ENCODE peak calls at places on chromosomes 16 and 17, in ten cellular contexts. K is left lung; R is GM23338; Y is adrenal gland; Z is endothelial cell of umbilical vein; E is CD4-positive, CD25-positive, alpha-beta regulatory T cell; J is SJSA1; U is upper lobe of right lung; V is colonic mucosa; H is pancreas. F is an unnamed sample.
A peak's percentile ranks its signal among the peaks of the same experiment; 100 is the strongest.

GRCh38 chr16:181668-182021 is 1.4 kb downstream of the HBQ1 start:
- DNase-seq in H (no peak), U (no peak), E (no peak), Z (no peak), V (no peak), R (no peak), J (no peak), Y (no peak), K (no peak), F (no peak)

GRCh38 chr16:788399-789126 is at the start of gene CHTF18:
- DNase-seq in Y (peak; percentile 93), U (peak; percentile 96), H (peak; percentile 96), V (peak; percentile 91), K (peak; percentile 95), E (peak; percentile 90), Z (peak; percentile 91), J (peak; percentile 89), R (peak; percentile 93), F (peak; percentile 91)

GRCh38 chr16:27762441-27762840 is 212.5 kb downstream of the KATNIP start:
- DNase-seq in Z (no peak), H (no peak), Y (no peak), J (peak; percentile 77), V (no peak), E (no peak), U (no peak), K (no peak), R (no peak), F (no peak)

GRCh38 chr16:50152386-50152806 is 710 bp upstream of the TENT4B start:
- DNase-seq in R (no peak), Z (no peak), J (no peak), E (no peak), U (no peak), V (peak; percentile 53), K (no peak), H (peak; percentile 66), Y (peak; percentile 51), F (peak; percentile 20)

GRCh38 chr16:1817276-1817589 is 9.4 kb downstream of the HAGH start:
- DNase-seq in R (no peak), J (no peak), H (no peak), K (no peak), Y (no peak), U (peak; percentile 60), Z (no peak), V (no peak), E (no peak), F (no peak)

GRCh38 chr16:86611517-86611840 is 33.1 kb downstream of the FOXL1 start:
- DNase-seq in Y (peak; percentile 33), U (no peak), E (no peak), R (no peak), V (no peak), H (no peak), K (no peak), J (no peak), Z (no peak), F (no peak)

GRCh38 chr17:44830359-44831269 is 527 bp upstream of the GJC1 start:
- DNase-seq in R (peak; percentile 92), H (peak; percentile 64), V (no peak), K (peak; percentile 76), U (peak; percentile 62), Y (no peak), Z (peak; percentile 29), J (peak; percentile 59), E (no peak), F (no peak)

GRCh38 chr17:49316889-49317288 is 45.2 kb downstream of the ZNF652 start:
- DNase-seq in H (no peak), Z (no peak), J (no peak), R (no peak), Y (no peak), V (no peak), U (no peak), E (no peak), K (no peak), F (no peak)

GRCh38 chr17:42284020-42284369 is 4.3 kb upstream of the STAT5A start:
- DNase-seq in E (no peak), J (peak; percentile 16), V (no peak), Z (no peak), K (no peak), U (no peak), Y (no peak), R (no peak), H (no peak), F (no peak)

GRCh38 chr16:88383401-88384221 is 852 bp downstream of the ZNF469 start:
- DNase-seq in V (no peak), E (no peak), J (peak; percentile 78), Y (peak; percentile 32), Z (peak; percentile 22), H (peak; percentile 71), K (peak; percentile 81), R (peak; percentile 39), U (peak; percentile 76), F (no peak)
- H3K27me3 ChIP-seq in V (peaks cover 26% of the 10 kb centered on the region), E (peaks cover 11% of the 10 kb centered on the region), J (no peaks in the 10 kb centered on the region), Y (no peaks in the 10 kb centered on the region), Z (peaks cover 7% of the 10 kb centered on the region), H (no peaks in the 10 kb centered on the region), K (peaks cover 14% of the 10 kb centered on the region), R (peaks cover 31% of the 10 kb centered on the region), U (peaks cover 21% of the 10 kb centered on the region), F (no peaks in the 10 kb centered on the region)

DNA sequence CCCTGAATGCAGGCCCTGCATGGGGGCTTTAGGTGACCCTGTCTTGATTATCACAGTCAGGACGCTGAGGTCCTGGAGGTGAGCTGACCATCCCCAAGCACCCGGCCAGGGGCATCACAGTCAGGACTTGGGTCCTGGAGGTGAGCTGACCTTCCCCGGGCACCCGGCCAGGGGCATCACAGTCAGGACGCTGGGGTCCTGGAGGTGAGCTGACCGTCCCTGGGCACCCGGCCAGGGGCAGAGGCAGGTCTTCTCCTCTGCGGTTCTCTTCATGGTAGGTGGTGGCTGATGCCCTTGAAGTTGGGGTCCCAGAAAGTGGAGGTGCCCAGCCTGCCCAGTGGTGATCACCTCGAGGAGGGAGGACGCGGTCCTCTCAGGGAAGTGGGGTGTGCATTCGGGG is 36.2 kb upstream of the GSE1 start:
- DNase-seq in U (no peak), J (no peak), Y (no peak), K (no peak), H (no peak), E (no peak), V (no peak), R (no peak), Z (no peak), F (no peak)
- H3K27ac ChIP-seq in U (no peak overlapping the region), J (no peak overlapping the region), Y (no peak overlapping the region), K (no peak overlapping the region), H (no peak overlapping the region), E (no peak overlapping the region), V (no peak overlapping the region), R (no peak overlapping the region), Z (no peak overlapping the region), F (no peak overlapping the region)

DNA sequence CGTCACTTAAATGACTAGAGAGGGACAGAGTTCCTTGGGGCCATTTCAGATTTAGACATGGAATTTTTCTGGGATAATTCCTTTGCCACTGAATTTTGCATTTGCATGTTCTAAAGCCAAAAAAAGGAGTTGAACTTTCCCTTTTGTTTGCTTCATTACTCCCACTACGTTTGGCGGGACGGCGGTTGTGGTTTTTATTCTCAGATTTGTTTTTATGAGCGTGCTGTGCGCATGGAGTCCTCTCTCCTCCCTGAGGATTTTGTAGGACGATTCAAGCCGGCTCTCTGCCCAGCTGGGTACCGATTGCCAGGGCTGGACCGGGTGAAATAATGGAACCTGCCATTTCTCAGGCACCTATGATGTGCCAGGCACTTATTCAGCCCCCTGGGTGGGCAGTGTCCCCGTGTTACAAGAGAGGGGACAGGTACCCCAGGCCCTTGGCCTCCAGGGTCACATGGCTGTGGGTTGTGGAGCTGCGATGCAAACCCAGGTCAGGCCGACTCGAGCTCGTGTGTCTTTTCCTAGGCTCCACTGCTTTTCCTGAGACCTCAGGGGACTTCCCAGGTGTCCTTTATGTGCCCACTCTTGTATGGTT is 18.8 kb downstream of the CMIP start:
- DNase-seq in E (no peak), R (no peak), Z (no peak), U (no peak), V (no peak), H (no peak), J (no peak), Y (no peak), K (no peak), F (no peak)
- H3K4me1 ChIP-seq in E (peaks cover 12% of the 10 kb centered on the region), R (peaks cover 5% of the 10 kb centered on the region), Z (no peaks in the 10 kb centered on the region), U (peaks cover 57% of the 10 kb centered on the region), V (no peaks in the 10 kb centered on the region), H (peaks cover 9% of the 10 kb centered on the region), J (peaks cover 32% of the 10 kb centered on the region), Y (peaks cover 63% of the 10 kb centered on the region), K (peaks cover 83% of the 10 kb centered on the region), F (no peaks in the 10 kb centered on the region)

GRCh38 chr16:55324491-55325447 is 766 bp downstream of the IRX6 start:
- DNase-seq in V (no peak), R (peak; percentile 49), J (no peak), H (no peak), E (no peak), K (peak; percentile 70), Z (no peak), U (peak; percentile 74), Y (no peak), F (no peak)
- H3K27me3 ChIP-seq in V (peaks cover 29% of the 10 kb centered on the region), R (peaks cover 99% of the 10 kb centered on the region), J (peaks cover 26% of the 10 kb centered on the region), H (no peaks in the 10 kb centered on the region), E (peaks cover 10% of the 10 kb centered on the region), K (peaks cover 54% of the 10 kb centered on the region), Z (peaks cover 30% of the 10 kb centered on the region), U (peaks cover 73% of the 10 kb centered on the region), Y (peaks cover 54% of the 10 kb centered on the region), F (peaks cover 23% of the 10 kb centered on the region)

DNA sequence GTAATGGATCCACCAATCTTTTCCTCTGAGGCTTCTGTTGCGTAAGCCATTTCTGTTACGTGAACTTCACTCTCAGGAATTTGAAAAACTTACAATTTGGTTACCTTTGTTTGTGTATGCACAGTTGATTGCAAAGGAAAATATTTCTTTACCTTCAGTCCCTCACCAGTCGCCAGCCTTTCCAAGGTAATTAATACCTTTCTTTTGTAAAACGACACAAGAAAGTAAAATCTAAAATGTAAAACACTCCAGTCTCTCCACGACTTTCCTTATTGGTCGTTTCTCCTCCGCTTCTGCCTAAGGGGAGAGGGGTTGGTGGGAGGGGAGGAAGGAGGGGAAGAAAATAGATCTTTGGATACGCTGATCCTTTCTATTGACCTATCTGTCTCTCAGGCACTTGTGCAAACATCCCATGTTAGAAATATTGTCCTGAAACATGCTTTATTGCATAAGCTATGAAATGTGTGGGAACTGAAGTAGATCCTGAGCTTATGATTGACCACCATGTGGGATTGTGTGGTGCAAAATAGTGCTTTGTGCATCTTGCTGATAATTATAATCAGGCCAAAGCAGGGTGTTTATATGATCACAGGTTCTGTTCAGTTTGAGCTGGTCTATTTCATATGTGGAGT is 32.4 kb upstream of the EFCAB13 start:
- DNase-seq in J (no peak), H (no peak), K (no peak), Y (no peak), R (no peak), E (no peak), V (no peak), Z (no peak), U (no peak), F (no peak)
- H3K27ac ChIP-seq in J (no peak overlapping the region), H (no peak overlapping the region), K (no peak overlapping the region), Y (no peak overlapping the region), R (no peak overlapping the region), E (no peak overlapping the region), V (no peak overlapping the region), Z (no peak overlapping the region), U (no peak overlapping the region), F (no peak overlapping the region)

DNA sequence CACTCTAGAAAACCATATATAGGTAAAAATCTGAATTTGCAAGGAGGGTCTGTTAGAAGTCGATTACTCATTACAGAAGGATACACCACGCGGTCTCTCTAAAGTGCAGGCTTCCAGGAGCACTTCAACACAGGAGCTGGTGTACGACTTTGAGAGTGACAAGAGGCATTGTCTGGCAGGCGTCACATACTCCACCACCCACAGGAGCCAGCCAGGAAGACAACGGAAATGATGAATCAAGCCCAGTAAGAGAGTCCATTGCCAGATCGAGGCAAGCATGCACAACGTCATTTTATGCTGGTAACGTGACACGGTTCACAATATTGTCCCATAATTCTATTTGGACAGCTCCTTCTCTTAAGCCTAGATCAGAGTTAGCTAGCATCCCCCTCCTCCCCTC is 15.0 kb upstream of the CACNG4 start:
- DNase-seq in H (no peak), V (no peak), U (peak; percentile 20), K (no peak), Z (no peak), Y (no peak), R (no peak), E (no peak), J (peak; percentile 89), F (no peak)
- H3K4me1 ChIP-seq in H (no peaks in the 10 kb centered on the region), V (peaks cover 8% of the 10 kb centered on the region), U (no peaks in the 10 kb centered on the region), K (no peaks in the 10 kb centered on the region), Z (peaks cover 4% of the 10 kb centered on the region), Y (peaks cover 4% of the 10 kb centered on the region), R (peaks cover 20% of the 10 kb centered on the region), E (no peaks in the 10 kb centered on the region), J (peaks cover 58% of the 10 kb centered on the region), F (peaks cover 6% of the 10 kb centered on the region)